ENCODE peak calls at places on chromosomes 4 and X, in six cellular contexts. S is OCI-LY7, B is RWPE1, X is cardiac muscle cell, G is HT1080, H is putamen. F is an unnamed sample.

GRCh38 chr4:7978907-7979651 is 39.4 kb upstream of the AFAP1 start:
- DNase-seq in S (no peak), B (no peak), X (no peak), G (no peak), H (no peak), F (no peak)

GRCh38 chr4:153479118-153479517 is 13.0 kb downstream of the TMEM131L start:
- DNase-seq in S (no peak), B (no peak), X (no peak), G (no peak), H (no peak), F (no peak)

GRCh38 chr4:2862528-2862927 is 18.9 kb downstream of the ADD1 start:
- DNase-seq in S (no peak), B (peak), X (no peak), G (peak), H (no peak), F (no peak)

GRCh38 chr4:156169861-156170260 is 216.2 kb upstream of the CTSO start:
- DNase-seq in S (no peak), B (no peak), X (no peak), G (no peak), H (no peak), F (no peak)

GRCh38 chr4:106604319-106605051 is 235.9 kb upstream of the GIMD1 start:
- DNase-seq in S (no peak), B (no peak), X (no peak), G (no peak), H (no peak), F (no peak)

GRCh38 chrX:24282381-24283121 is 31.3 kb downstream of the SUPT20HL2 start:
- DNase-seq in S (peak), B (no peak), X (peak), G (no peak), H (no peak), F (peak)

GRCh38 chr4:140260227-140260626 is 106.2 kb upstream of the MAML3 start:
- DNase-seq in S (no peak), B (peak), X (no peak), G (peak), H (no peak), F (no peak)

GRCh38 chr4:141933978-141934377 is 297.6 kb downstream of the IL15 start:
- DNase-seq in S (no peak), B (peak), X (no peak), G (peak), H (no peak), F (no peak)

GRCh38 chr4:2961411-2962098 is 1.7 kb downstream of the NOP14 start:
- DNase-seq in S (peak), B (no peak), X (no peak), G (no peak), H (no peak), F (no peak)

GRCh38 chrX:115362334-115363095 is 73.0 kb downstream of the LUZP4 start:
- DNase-seq in S (no peak), B (no peak), X (no peak), G (peak), H (no peak), F (peak)

GRCh38 chr4:37828843-37829242 is 2.4 kb downstream of the PGM2 start:
- DNase-seq in S (no peak), B (no peak), X (no peak), G (no peak), H (no peak), F (no peak)

GRCh38 chr4:187235456-187236170 is 512.0 kb upstream of the FAT1 start:
- DNase-seq in S (no peak), B (no peak), X (no peak), G (no peak), H (peak), F (no peak)

GRCh38 chr4:184324939-184325477 is 107.3 kb upstream of the ENPP6 start:
- DNase-seq in S (no peak), B (no peak), X (no peak), G (no peak), H (no peak), F (no peak)

GRCh38 chr4:32219306-32220075 is 1499.3 kb downstream of the PCDH7 start:
- DNase-seq in S (no peak), B (no peak), X (no peak), G (no peak), H (no peak), F (no peak)

GRCh38 chrX:115068896-115069295 is 51.5 kb upstream of the IL13RA2 start:
- DNase-seq in S (no peak), B (no peak), X (no peak), G (no peak), H (no peak), F (no peak)

GRCh38 chr4:26787461-26788340 is 72.9 kb upstream of the STIM2 start:
- DNase-seq in S (peak), B (peak), X (peak), G (peak), H (peak), F (peak)

GRCh38 chr4:146442801-146443200 is 78.9 kb downstream of the SLC10A7 start:
- DNase-seq in S (no peak), B (peak), X (no peak), G (peak), H (no peak), F (no peak)

GRCh38 chr4:186757696-186758330 is 34.2 kb upstream of the FAT1 start:
- DNase-seq in S (no peak), B (no peak), X (no peak), G (no peak), H (no peak), F (peak)

GRCh38 chr4:3781193-3781886 is 15.2 kb downstream of the ADRA2C start:
- DNase-seq in S (peak), B (peak), X (no peak), G (no peak), H (no peak), F (peak)

GRCh38 chrX:74363914-74364313 is 57.4 kb upstream of the SLC16A2 start:
- DNase-seq in S (no peak), B (no peak), X (no peak), G (no peak), H (no peak), F (no peak)

GRCh38 chr4:164926301-164926700 is 49.3 kb downstream of the APELA start:
- DNase-seq in S (no peak), B (peak), X (no peak), G (peak), H (no peak), F (no peak)

GRCh38 chrX:69031971-69032391 is 133.3 kb downstream of the PJA1 start:
- DNase-seq in S (no peak), B (peak), X (no peak), G (peak), H (peak), F (no peak)